ENCODE peak calls at places on chromosomes 16 and 17, in four cellular contexts. Y is HCT116, N is HepG2, I is K562. E is an unnamed sample.
A peak's percentile ranks its signal among the peaks of the same experiment; 100 is the strongest.

GRCh38 chr16:49615606-49616005 is 240.3 kb downstream of the ZNF423 start:
- DNase-seq in Y (no peak), N (no peak), I (no peak), E (no peak)

GRCh38 chr16:70647461-70648359 is 1.4 kb downstream of the IL34 start:
- DNase-seq in N (no peak), Y (no peak), I (no peak), E (no peak)

GRCh38 chr16:56912746-56913703 is 18.9 kb upstream of the HERPUD1 start:
- DNase-seq in Y (no peak), I (no peak), N (no peak), E (no peak)

GRCh38 chr17:66304304-66305174 is 2.1 kb downstream of the PRKCA start:
- DNase-seq in Y (no peak), N (peak; percentile 49), I (peak; percentile 23), E (no peak)

GRCh38 chr17:59620518-59621259 is 994 bp downstream of the CLTC start:
- DNase-seq in I (peak; percentile 56), N (peak; percentile 49), Y (peak; percentile 16), E (no peak)

GRCh38 chr17:74612046-74612445 is 11.5 kb downstream of the CD300E start:
- DNase-seq in I (no peak), N (no peak), Y (no peak), E (no peak)

GRCh38 chr17:2063306-2064146 is 8.6 kb downstream of the HIC1 start:
- DNase-seq in N (no peak), I (no peak), Y (no peak), E (no peak)

GRCh38 chr17:49223517-49224197 is 6.9 kb downstream of the PHOSPHO1 start:
- DNase-seq in N (no peak), Y (peak; percentile 21), I (peak; percentile 72), E (no peak)

GRCh38 chr16:31354394-31355291 is at the start of gene ITGAX:
- DNase-seq in Y (no peak), N (no peak), I (peak; percentile 78), E (no peak)

GRCh38 chr16:15874745-15875314 is 13.6 kb downstream of the CEP20 start:
- DNase-seq in Y (peak; percentile 61), N (peak; percentile 70), I (peak; percentile 23), E (peak; percentile 71)

GRCh38 chr17:82914375-82914774 is 74.6 kb upstream of the ZNF750 start:
- DNase-seq in N (no peak), I (no peak), Y (no peak), E (no peak)

GRCh38 chr17:17075037-17075755 is 32.9 kb downstream of the MPRIP start:
- DNase-seq in I (no peak), Y (no peak), N (no peak), E (no peak)

GRCh38 chr17:1484586-1485310 is 7.7 kb downstream of the MYO1C start:
- DNase-seq in N (peak; percentile 24), Y (peak; percentile 65), I (peak; percentile 71), E (no peak)

GRCh38 chr17:83200231-83200699 is 120.9 kb downstream of the METRNL start:
- DNase-seq in I (no peak), Y (no peak), N (no peak), E (no peak)

GRCh38 chr17:39835038-39835786 is 28.9 kb downstream of the IKZF3 start:
- DNase-seq in Y (no peak), I (no peak), N (peak; percentile 30), E (no peak)

GRCh38 chr17:29870836-29871430 is 59.1 kb downstream of the SSH2 start:
- DNase-seq in N (no peak), I (no peak), Y (no peak), E (no peak)

GRCh38 chr17:75454193-75454592 is 2.2 kb upstream of the TMEM94 start:
- DNase-seq in Y (no peak), N (no peak), I (no peak), E (no peak)

GRCh38 chr16:49557070-49557446 is 183.5 kb downstream of the C16orf78 start:
- DNase-seq in I (no peak), Y (no peak), N (peak; percentile 7), E (no peak)

GRCh38 chr16:85137323-85138072 is 25.2 kb upstream of the CIBAR2 start:
- DNase-seq in Y (no peak), N (peak; percentile 87), I (peak; percentile 76), E (no peak)

GRCh38 chr17:39920218-39921210 is 2.1 kb upstream of the GSDMB start:
- DNase-seq in I (no peak), N (no peak), Y (no peak), E (no peak)

GRCh38 chr16:90037202-90037765 is 18.0 kb upstream of the DBNDD1 start:
- DNase-seq in Y (no peak), I (no peak), N (no peak), E (no peak)

GRCh38 chr16:72947379-72948237 is 100.3 kb downstream of the ZFHX3 start:
- DNase-seq in I (no peak), N (peak; percentile 79), Y (no peak), E (no peak)

GRCh38 chr17:69058165-69058564 is 2.6 kb downstream of the ABCA9 start:
- DNase-seq in N (peak; percentile 41), I (no peak), Y (peak; percentile 31), E (no peak)

GRCh38 chr17:45410144-45411091 is 22.3 kb downstream of the ARHGAP27 start:
- DNase-seq in Y (no peak), I (no peak), N (no peak), E (no peak)

GRCh38 chr16:4314532-4315184 is 1.2 kb upstream of the GLIS2 start:
- DNase-seq in I (no peak), Y (peak; percentile 70), N (no peak), E (no peak)

GRCh38 chr16:87635541-87636049 is 33.3 kb downstream of the JPH3 start:
- DNase-seq in I (peak; percentile 59), Y (peak; percentile 59), N (peak; percentile 47), E (peak; percentile 20)

GRCh38 chr16:69589434-69590269 is 23.9 kb downstream of the NFAT5 start:
- DNase-seq in Y (no peak), N (no peak), I (peak; percentile 20), E (no peak)

GRCh38 chr16:77273-77806 is 685 bp upstream of the MPG start:
- DNase-seq in N (peak; percentile 29), Y (no peak), I (no peak), E (no peak)

GRCh38 chr16:70578035-70578434 is 54.4 kb downstream of the SF3B3 start:
- DNase-seq in I (no peak), Y (no peak), N (no peak), E (no peak)

GRCh38 chr17:16302856-16303255 is 50.4 kb downstream of the CENPV start:
- DNase-seq in I (no peak), N (no peak), Y (no peak), E (no peak)

GRCh38 chr17:61452301-61453290 is at the start of gene TBX4:
- DNase-seq in N (no peak), I (no peak), Y (no peak), E (no peak)

GRCh38 chr16:70576431-70577255 is 53.0 kb downstream of the SF3B3 start:
- DNase-seq in N (peak; percentile 28), Y (no peak), I (no peak), E (no peak)

DNA sequence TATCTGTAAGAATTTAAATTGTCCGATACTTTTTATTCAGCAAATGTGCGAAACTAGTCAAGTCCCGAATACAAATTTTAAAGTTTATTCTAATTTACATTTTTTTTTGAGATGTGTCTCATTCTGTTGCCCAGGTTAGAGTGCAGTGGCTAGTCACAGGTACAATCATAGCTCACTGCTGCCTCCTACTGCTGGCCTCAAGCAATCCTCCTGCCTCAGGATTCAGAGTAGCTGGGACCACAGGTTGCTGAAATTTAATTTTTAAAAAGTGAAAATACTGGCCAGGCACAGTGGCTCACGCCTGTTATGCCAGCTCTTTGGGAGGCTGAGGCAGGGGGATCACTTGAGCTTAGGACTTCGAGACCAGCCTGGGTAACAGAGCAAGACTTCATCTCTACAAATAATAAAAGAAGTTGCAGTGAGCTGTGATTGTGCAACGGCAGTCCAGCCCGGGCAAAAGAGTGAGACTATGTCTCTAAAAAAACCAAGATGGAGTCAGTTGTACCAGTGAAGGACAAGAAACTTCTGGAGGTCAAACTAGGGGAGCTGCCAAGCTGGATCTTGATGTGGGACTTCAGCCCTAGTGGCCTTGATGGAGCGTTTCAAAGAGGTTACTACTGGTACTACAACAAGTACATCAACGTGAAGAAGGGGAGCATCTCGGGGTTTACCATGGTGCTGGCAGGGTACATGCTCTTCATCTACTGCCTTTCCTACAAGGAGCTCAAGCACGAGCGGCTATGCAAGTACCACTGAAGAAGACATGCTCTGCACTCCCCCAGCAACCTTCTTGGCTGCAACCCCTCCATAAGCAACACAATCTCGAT is 5.6 kb downstream of the POLG2 start:
- DNase-seq in N (peak; percentile 57), Y (no peak), I (no peak), E (no peak)
- TF ChIP-seq TCF7L2 in N (no peak), Y (no peak), I (no peak), E (no peak)

DNA sequence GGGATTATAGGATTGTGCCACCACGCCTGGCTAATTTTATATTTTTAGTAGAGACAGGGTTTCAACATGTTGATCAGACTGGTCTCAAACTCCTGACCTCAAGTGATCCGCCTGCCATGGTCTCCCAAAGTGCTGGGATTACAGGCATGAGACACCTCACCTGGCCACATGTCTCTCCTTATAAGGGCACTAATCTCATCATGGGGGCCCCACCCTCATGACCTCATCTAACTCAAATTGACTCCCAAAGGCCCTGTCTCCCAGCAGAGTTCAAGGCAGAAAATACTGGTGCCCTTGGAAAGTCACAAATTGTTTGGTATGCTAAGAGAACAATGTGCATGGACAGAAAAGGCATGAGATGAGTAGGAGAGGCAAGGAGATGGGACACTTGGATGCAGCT is 49.3 kb upstream of the GRIN2A start:
- DNase-seq in Y (no peak), I (no peak), N (no peak), E (no peak)
- H3K27me3 ChIP-seq in Y (peaks cover 25% of the 10 kb centered on the region), I (peaks cover 4% of the 10 kb centered on the region), N (peaks cover 1% of the 10 kb centered on the region), E (no peaks in the 10 kb centered on the region)

DNA sequence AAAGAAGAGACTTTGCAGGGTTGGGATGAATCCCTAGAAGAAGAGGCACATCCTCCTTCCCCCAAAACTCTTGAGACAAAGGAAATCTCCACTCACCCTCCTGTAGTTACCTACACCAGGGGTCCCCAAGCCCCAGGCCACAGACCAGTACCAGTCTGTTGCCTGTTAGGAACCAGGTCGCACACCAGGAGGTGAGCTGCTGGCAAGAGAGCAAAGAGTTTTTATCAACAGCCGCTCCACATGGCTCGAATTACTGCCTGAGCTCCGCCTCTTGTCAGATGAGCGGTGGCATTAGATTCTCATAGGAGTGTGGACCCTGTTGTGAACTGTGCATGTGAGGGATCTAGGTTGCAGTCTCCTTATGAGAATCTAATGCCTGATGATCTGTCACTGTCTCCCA is 98.9 kb downstream of the CCT6B start:
- DNase-seq in Y (no peak), N (no peak), I (no peak), E (no peak)
- TF ChIP-seq TCF7L2 in Y (peak; percentile 86), N (no peak), I (no peak), E (no peak)

DNA sequence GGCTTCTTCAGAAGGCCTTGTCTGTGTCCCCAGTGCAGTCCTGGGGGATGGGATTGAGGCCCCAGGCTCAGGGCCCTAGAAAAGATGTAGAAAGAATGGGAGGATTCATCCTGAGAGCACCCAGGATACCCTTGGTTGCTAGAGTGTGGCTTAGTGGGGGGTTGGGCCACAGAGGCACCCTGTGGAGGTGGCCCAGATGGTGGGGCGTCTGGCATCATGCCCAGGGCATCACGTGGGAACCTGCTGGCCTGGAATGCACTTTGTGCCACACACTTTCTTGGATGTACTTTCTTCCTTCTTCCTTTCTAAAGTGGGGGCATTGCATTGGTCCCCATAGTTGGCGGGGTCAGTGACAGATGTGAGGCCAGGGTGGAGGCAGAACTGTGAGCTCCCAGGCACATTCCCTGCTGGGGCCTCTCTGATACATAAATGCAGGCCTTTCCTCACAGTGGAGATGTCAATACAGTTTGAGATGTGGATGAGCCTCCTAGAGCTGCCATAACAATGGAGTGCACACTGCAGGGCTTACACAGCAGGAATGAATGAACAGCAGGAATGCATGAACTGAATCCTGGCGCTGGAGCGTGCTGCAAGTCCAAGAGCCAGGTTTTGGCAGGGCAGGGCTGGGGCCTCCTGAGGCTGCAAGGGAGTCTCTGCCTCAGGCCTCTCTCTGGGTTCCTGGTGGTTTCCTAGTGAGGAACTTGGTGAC is 43.2 kb downstream of the MGAT5B start:
- DNase-seq in N (no peak), Y (no peak), I (no peak), E (no peak)
- H3K27me3 ChIP-seq in N (no peaks in the 10 kb centered on the region), Y (peaks cover 5% of the 10 kb centered on the region), I (peaks cover 27% of the 10 kb centered on the region), E (no peaks in the 10 kb centered on the region)

GRCh38 chr16:65429504-65430149 is 307.8 kb upstream of the CDH11 start:
- DNase-seq in Y (no peak), N (no peak), I (no peak), E (no peak)
- TF ChIP-seq TCF7L2 in Y (no peak), N (no peak), I (no peak), E (no peak)

E was measured in Panc1.